ENCODE peak calls at places on chromosomes 16 and 17, in nine cellular contexts. S, A, C, M, X, W, G, B and Q are unnamed samples.

GRCh38 chr17:38589462-38590114 is 16.2 kb downstream of the SRCIN1 start:
- DNase-seq in S (no peak), A (no peak), C (no peak), M (no peak), X (no peak), W (no peak), G (no peak), B (no peak), Q (no peak)

GRCh38 chr17:28147026-28147425 is 104.5 kb downstream of the NLK start:
- DNase-seq in S (no peak), A (no peak), C (no peak), M (no peak), X (no peak), W (no peak), G (no peak), B (no peak), Q (no peak)

GRCh38 chr17:30433514-30433913 is 43.7 kb upstream of the GOSR1 start:
- DNase-seq in S (peak; percentile 94), A (no peak), C (no peak), M (no peak), X (no peak), W (no peak), G (peak; percentile 72), B (no peak), Q (no peak)

GRCh38 chr17:79088266-79088996 is 13.8 kb downstream of the ENGASE start:
- DNase-seq in S (no peak), A (no peak), C (no peak), M (no peak), X (no peak), W (no peak), G (no peak), B (no peak), Q (no peak)

GRCh38 chr17:1200440-1200839 is 20.7 kb upstream of the ABR start:
- DNase-seq in S (no peak), A (no peak), C (no peak), M (no peak), X (no peak), W (no peak), G (no peak), B (no peak), Q (no peak)

GRCh38 chr17:56597495-56597990 is 4.0 kb downstream of the NOG start:
- DNase-seq in S (peak; percentile 23), A (peak; percentile 24), C (no peak), M (peak; percentile 11), X (no peak), W (no peak), G (no peak), B (no peak), Q (no peak)

GRCh38 chr17:32519769-32520701 is 33.2 kb downstream of the CDK5R1 start:
- DNase-seq in S (peak; percentile 32), A (peak; percentile 39), C (no peak), M (peak; percentile 29), X (no peak), W (no peak), G (peak; percentile 36), B (no peak), Q (no peak)

GRCh38 chr17:56793506-56793905 is 40.2 kb downstream of the C17orf67 start:
- DNase-seq in S (no peak), A (no peak), C (no peak), M (no peak), X (no peak), W (no peak), G (peak; percentile 19), B (no peak), Q (no peak)

GRCh38 chr17:35871415-35871814 is 2.7 kb upstream of the HEATR9 start:
- DNase-seq in S (no peak), A (no peak), C (no peak), M (no peak), X (no peak), W (no peak), G (no peak), B (no peak), Q (no peak)

GRCh38 chr17:77742579-77742978 is 215.9 kb upstream of the TNRC6C start:
- DNase-seq in S (no peak), A (no peak), C (no peak), M (no peak), X (no peak), W (no peak), G (no peak), B (no peak), Q (no peak)

GRCh38 chr17:10120749-10121148 is 77.7 kb downstream of the GAS7 start:
- DNase-seq in S (peak; percentile 46), A (no peak), C (no peak), M (no peak), X (no peak), W (no peak), G (no peak), B (no peak), Q (no peak)

GRCh38 chr17:60039509-60040442 is 38.9 kb downstream of the HEATR6 start:
- DNase-seq in S (no peak), A (no peak), C (no peak), M (no peak), X (no peak), W (no peak), G (no peak), B (no peak), Q (no peak)

GRCh38 chr16:62035115-62036092 is 834 bp downstream of the CDH8 start:
- DNase-seq in S (no peak), A (no peak), C (no peak), M (no peak), X (no peak), W (no peak), G (no peak), B (no peak), Q (no peak)

GRCh38 chr17:58364270-58364942 is 12.4 kb upstream of the SUPT4H1 start:
- DNase-seq in S (no peak), A (no peak), C (no peak), M (peak; percentile 58), X (no peak), W (no peak), G (no peak), B (no peak), Q (no peak)

GRCh38 chr16:86653289-86654006 is 75.1 kb downstream of the FOXL1 start:
- DNase-seq in S (no peak), A (no peak), C (no peak), M (no peak), X (no peak), W (no peak), G (peak; percentile 76), B (no peak), Q (no peak)

GRCh38 chr17:82346342-82347300 is 12.4 kb upstream of the TEX19 start:
- DNase-seq in S (no peak), A (no peak), C (no peak), M (peak; percentile 39), X (no peak), W (no peak), G (no peak), B (no peak), Q (no peak)

GRCh38 chr16:87984868-87985267 is 33.6 kb downstream of the BANP start:
- DNase-seq in S (no peak), A (no peak), C (no peak), M (no peak), X (no peak), W (no peak), G (no peak), B (no peak), Q (no peak)

GRCh38 chr17:47776330-47777197 is 43.5 kb downstream of the TBX21 start:
- DNase-seq in S (peak; percentile 43), A (no peak), C (no peak), M (no peak), X (no peak), W (peak; percentile 67), G (peak; percentile 46), B (no peak), Q (peak; percentile 54)

GRCh38 chr17:65698381-65699061 is 137.1 kb upstream of the AXIN2 start:
- DNase-seq in S (peak; percentile 20), A (no peak), C (no peak), M (no peak), X (no peak), W (no peak), G (peak; percentile 27), B (no peak), Q (no peak)

GRCh38 chr16:8764486-8765250 is 32.8 kb downstream of the TMEM186 start:
- DNase-seq in S (no peak), A (no peak), C (no peak), M (no peak), X (no peak), W (no peak), G (no peak), B (no peak), Q (no peak)